ENCODE peak calls at places on chromosomes 2 and 18, in six cellular contexts. U is Panc1, B is body of pancreas, W is heart right ventricle, S is cardiac muscle cell, O is lung. Q is an unnamed sample. For H3K4me1, the result is how much of the 10 kb centered on the place peaks cover.

GRCh38 chr2:8806885-8807701 is 30.3 kb downstream of the KIDINS220 start:
- DNase-seq in U (no peak), O (no peak), B (no peak), S (peak), W (no peak), Q (no peak)

GRCh38 chr18:30903566-30903965 is 139.0 kb downstream of the DSC3 start:
- DNase-seq in B (no peak), O (no peak), U (peak), S (no peak), W (no peak), Q (peak)

GRCh38 chr18:9925369-9925768 is 11.6 kb downstream of the VAPA start:
- DNase-seq in S (no peak), B (no peak), W (no peak), U (no peak), O (no peak), Q (no peak)

GRCh38 chr2:23918837-23919489 is 8.0 kb downstream of the ATAD2B start:
- DNase-seq in U (no peak), W (no peak), O (no peak), S (no peak), B (no peak), Q (no peak)

GRCh38 chr2:33229646-33230045 is 246.8 kb upstream of the RASGRP3 start:
- DNase-seq in S (no peak), B (no peak), U (no peak), O (no peak), W (no peak), Q (no peak)

GRCh38 chr2:201872576-201872975 is 66.2 kb downstream of the CDK15 start:
- DNase-seq in O (no peak), S (no peak), W (no peak), B (no peak), U (no peak), Q (no peak)

GRCh38 chr2:162242586-162243304 is 500 bp downstream of the FAP start:
- DNase-seq in B (no peak), S (no peak), U (no peak), W (no peak), O (no peak), Q (peak)

GRCh38 chr2:7886665-7887064 is 795.2 kb upstream of the ID2 start:
- DNase-seq in B (no peak), S (no peak), U (no peak), O (no peak), W (no peak), Q (peak)

GRCh38 chr2:48768669-48769068 is 13.1 kb upstream of the LHCGR start:
- DNase-seq in S (no peak), U (no peak), O (no peak), W (no peak), B (no peak), Q (no peak)

GRCh38 chr2:203021986-203022385 is 7.3 kb downstream of the NBEAL1 start:
- DNase-seq in O (no peak), U (no peak), B (no peak), S (peak), W (no peak), Q (no peak)

GRCh38 chr2:224650815-224651439 is 65.2 kb downstream of the CCDC195 start:
- DNase-seq in O (no peak), S (peak), U (peak), B (no peak), W (peak), Q (peak)

GRCh38 chr2:100616841-100617390 is 54.1 kb downstream of the PDCL3 start:
- DNase-seq in O (no peak), S (no peak), U (no peak), W (no peak), B (no peak), Q (no peak)

DNA sequence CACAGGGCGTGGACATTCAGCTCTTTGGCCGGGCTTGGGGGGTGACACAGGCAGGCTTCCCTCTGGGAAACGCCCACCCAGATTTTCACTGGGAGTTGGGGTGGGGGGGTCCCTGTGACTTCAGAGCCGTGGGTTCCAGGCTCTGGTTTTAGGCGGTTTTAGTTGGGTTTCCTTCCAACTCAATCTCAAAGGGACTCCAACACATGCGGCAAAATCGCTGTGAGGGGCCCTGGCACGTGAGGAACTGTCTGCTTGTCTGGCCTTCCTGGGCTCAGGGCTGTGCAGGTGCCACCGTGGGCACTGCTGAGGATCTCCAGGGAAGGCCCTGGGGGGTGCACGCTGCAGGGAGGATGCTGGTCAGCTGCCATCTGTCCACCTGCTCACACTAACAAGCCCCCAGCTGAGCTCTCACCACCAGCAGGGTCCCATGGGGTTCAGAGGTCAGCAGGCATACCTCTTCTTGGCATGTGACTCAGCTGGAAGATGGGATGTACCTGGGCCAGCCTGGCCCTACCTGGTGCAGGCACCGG is 11.7 kb downstream of the HS6ST1 start:
- DNase-seq in S (no peak), W (no peak), U (no peak), B (peak), O (no peak), Q (no peak)
- H3K4me1 ChIP-seq in S (under half), W (half or more), U (under half), B (half or more), O (under half), Q (under half)

GRCh38 chr2:113676651-113677050 is 49.6 kb downstream of the RABL2A start:
- DNase-seq in W (no peak), B (no peak), U (no peak), S (no peak), O (no peak), Q (no peak)
- H3K4me1 ChIP-seq in W (under half), B (under half), U (under half), S (under half), O (under half), Q (under half)

DNA sequence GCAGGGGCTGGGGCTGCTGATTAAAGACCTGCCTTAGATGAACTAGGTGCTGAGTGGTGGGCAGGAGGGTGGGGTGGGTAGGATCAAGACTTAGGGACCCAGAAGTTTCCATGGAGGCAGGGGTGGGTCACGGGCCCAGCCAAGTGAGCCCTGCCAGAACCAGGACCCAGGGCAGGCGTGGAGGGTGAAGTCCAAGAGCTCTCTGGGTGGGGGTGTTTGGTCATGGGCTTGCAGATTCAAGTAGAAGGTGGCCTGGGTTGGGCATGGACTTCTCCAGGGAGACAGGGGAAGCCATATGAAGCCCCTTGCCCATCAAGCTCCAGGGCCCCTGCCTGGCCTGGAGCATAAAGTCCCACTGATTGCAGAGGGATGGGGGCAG is 168.8 kb downstream of the SMAD7 start:
- DNase-seq in W (no peak), O (no peak), B (no peak), U (no peak), S (no peak), Q (peak)
- H3K4me1 ChIP-seq in W (half or more), O (under half), B (under half), U (under half), S (half or more), Q (half or more)

DNA sequence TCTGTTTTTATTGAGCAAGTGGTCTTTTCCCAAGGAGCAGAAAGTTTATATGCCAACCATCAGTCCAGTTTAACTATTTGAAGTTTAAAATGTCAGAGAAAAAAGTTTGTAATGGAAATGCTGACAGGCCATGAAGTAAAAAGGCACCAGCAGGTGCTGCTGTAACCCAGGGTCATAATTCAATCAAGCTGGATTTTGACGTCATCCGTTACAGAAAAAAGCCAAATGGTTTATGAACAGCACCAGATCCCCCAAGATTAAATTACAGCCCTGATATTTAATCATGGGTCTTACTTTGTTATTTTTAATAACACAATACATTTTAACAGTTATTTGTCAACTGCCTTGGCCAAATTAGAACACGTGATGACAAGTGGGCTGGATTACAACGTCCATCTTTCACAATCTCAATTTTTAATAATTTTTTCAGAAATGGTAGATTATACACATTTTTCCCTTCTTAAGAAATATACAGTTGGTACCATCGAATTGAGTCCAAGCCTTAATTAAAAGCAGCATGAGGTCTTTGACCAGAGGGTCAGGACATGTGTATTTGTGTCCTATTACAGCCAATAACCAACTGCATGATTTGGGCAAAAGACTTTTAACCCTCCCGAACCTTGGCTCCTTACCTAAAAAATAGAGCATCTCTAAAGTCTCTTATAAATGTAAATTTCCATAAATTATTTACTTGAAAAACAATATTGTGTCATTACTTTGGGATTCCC is 10.0 kb downstream of the TCF4 start:
- DNase-seq in W (no peak), O (no peak), U (no peak), S (no peak), B (no peak), Q (no peak)
- H3K4me1 ChIP-seq in W (under half), O (under half), U (under half), S (under half), B (under half), Q (under half)

Q was measured in hepatocyte.